ENCODE peak calls at places on chromosome X, in eight cellular contexts. Q, A, Y, L, R, C, O and I are unnamed samples.

GRCh38 chrX:116009871-116010710 is 160.5 kb upstream of the AGTR2 start:
- DNase-seq in Q (no peak), A (no peak), Y (no peak), L (no peak), R (no peak), C (no peak), O (no peak), I (no peak)

GRCh38 chrX:155997436-155997835 is at the start of gene IL9R:
- DNase-seq in Q (no peak), A (no peak), Y (no peak), L (no peak), R (no peak), C (no peak), O (no peak), I (no peak)

GRCh38 chrX:40581333-40581910 is 652 bp downstream of the ATP6AP2 start:
- DNase-seq in Q (peak; percentile 4), A (peak; percentile 24), Y (peak; percentile 68), L (no peak), R (no peak), C (no peak), O (no peak), I (peak; percentile 16)

GRCh38 chrX:41621236-41621651 is 67.5 kb upstream of the GPR34 start:
- DNase-seq in Q (peak; percentile 53), A (peak; percentile 52), Y (peak; percentile 17), L (no peak), R (no peak), C (no peak), O (no peak), I (no peak)

GRCh38 chrX:122269243-122269781 is 914.8 kb upstream of the GRIA3 start:
- DNase-seq in Q (peak; percentile 46), A (no peak), Y (peak; percentile 29), L (no peak), R (no peak), C (no peak), O (no peak), I (peak; percentile 1)

GRCh38 chrX:115679460-115679859 is 118.5 kb downstream of the PLS3 start:
- DNase-seq in Q (peak; percentile 28), A (peak; percentile 50), Y (peak; percentile 46), L (no peak), R (no peak), C (no peak), O (no peak), I (peak; percentile 41)

GRCh38 chrX:16796298-16796697 is 10.0 kb downstream of the TXLNG start:
- DNase-seq in Q (no peak), A (no peak), Y (no peak), L (no peak), R (no peak), C (no peak), O (no peak), I (no peak)

GRCh38 chrX:30961805-30962204 is 72.8 kb upstream of the TAB3 start:
- DNase-seq in Q (no peak), A (no peak), Y (no peak), L (no peak), R (no peak), C (no peak), O (no peak), I (no peak)

GRCh38 chrX:1442724-1443367 is 9.9 kb downstream of the ASMTL start:
- DNase-seq in Q (no peak), A (no peak), Y (no peak), L (peak; percentile 6), R (no peak), C (no peak), O (no peak), I (no peak)

GRCh38 chrX:38882894-38883620 is 81.8 kb downstream of the MID1IP1 start:
- DNase-seq in Q (peak; percentile 95), A (peak; percentile 41), Y (peak; percentile 94), L (peak; percentile 16), R (peak; percentile 71), C (no peak), O (no peak), I (peak; percentile 91)

GRCh38 chrX:40096395-40097091 is 1.2 kb downstream of the BCOR start:
- DNase-seq in Q (no peak), A (peak; percentile 57), Y (peak; percentile 47), L (peak; percentile 29), R (no peak), C (no peak), O (no peak), I (no peak)

GRCh38 chrX:89034679-89035078 is 287.7 kb downstream of the CPXCR1 start:
- DNase-seq in Q (no peak), A (no peak), Y (no peak), L (no peak), R (no peak), C (no peak), O (peak; percentile 35), I (no peak)

GRCh38 chrX:112211459-112211858 is 128.9 kb upstream of the TRPC5 start:
- DNase-seq in Q (peak; percentile 62), A (no peak), Y (no peak), L (no peak), R (no peak), C (no peak), O (no peak), I (no peak)

GRCh38 chrX:2237976-2238375 is 262.8 kb downstream of the DHRSX start:
- DNase-seq in Q (no peak), A (no peak), Y (no peak), L (no peak), R (no peak), C (no peak), O (no peak), I (no peak)

GRCh38 chrX:69503228-69503834 is 795 bp upstream of the NALF2 start:
- DNase-seq in Q (no peak), A (peak; percentile 54), Y (peak; percentile 18), L (no peak), R (no peak), C (no peak), O (no peak), I (no peak)

GRCh38 chrX:11755724-11756123 is 2.3 kb upstream of the MSL3 start:
- DNase-seq in Q (no peak), A (no peak), Y (no peak), L (no peak), R (no peak), C (no peak), O (no peak), I (no peak)

GRCh38 chrX:11754958-11755645 is 2.9 kb upstream of the MSL3 start:
- DNase-seq in Q (no peak), A (no peak), Y (no peak), L (no peak), R (no peak), C (no peak), O (no peak), I (no peak)

GRCh38 chrX:11757397-11757728 is 674 bp upstream of the MSL3 start:
- DNase-seq in Q (no peak), A (no peak), Y (peak; percentile 2), L (no peak), R (no peak), C (no peak), O (no peak), I (no peak)

GRCh38 chrX:11757729-11758399 is at the start of gene MSL3:
- DNase-seq in Q (peak; percentile 73), A (peak; percentile 78), Y (peak; percentile 70), L (peak; percentile 66), R (no peak), C (peak; percentile 35), O (no peak), I (peak; percentile 68)

DNA sequence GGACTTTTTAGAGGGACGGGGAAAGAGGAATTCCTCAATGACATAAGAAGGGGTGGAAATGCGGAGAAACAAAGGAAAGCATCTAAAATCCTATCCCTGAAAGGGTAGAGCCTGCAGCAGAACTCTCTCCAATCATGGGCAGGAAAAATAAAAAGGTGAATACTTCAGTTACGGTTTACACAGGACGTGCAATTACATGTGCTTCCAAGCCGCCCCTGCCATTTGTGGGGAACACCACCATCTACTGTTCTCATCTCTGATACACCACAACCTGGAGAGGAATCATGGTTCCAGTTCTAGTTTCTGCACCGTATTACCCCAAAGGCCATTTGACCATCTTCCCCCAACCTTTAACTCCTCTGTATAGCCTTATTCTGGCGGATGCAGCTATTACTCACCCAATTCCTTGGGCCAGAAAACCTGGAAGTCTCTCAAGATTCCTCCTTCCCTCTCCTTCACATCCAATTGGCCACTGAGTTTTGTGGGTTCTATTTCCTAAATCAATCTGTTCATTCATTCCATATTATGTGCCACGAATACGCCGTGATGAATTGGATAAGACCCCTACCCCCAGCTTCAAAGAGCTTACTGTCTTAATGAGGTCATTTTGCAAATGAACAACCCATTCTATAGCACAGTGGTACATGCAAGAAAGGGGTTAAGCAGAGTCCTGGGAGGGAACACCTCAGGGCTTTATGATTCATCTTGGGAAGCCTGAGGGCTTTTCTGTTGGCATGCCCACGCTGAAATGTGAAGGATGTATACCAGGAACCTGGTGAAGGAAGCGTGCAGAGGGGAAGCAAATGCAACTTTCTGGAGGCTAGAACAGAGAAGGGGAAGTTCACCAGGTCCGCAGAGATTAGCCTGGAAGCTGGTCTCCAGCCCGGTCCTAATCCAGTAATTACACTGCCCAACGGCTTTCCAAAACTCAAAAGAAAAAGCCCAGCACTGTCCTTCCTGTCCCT is 1.4 kb upstream of the MSL3 start:
- DNase-seq in Q (peak; percentile 27), A (no peak), Y (peak; percentile 24), L (no peak), R (no peak), C (no peak), O (no peak), I (peak; percentile 44)
- TF ChIP-seq CTCF in Q (no peak), A (no peak), Y (no peak), L (no peak), R (no peak), C (no peak), O (no peak), I (no peak)

GRCh38 chrX:70969635-70970481 is 39.0 kb upstream of the SLC7A3 start:
- DNase-seq in Q (no peak), A (no peak), Y (no peak), L (no peak), R (no peak), C (no peak), O (no peak), I (no peak)
- H3K4me3 ChIP-seq in Q (no peak overlapping the region), A (no peak overlapping the region), Y (no peak overlapping the region), L (no peak overlapping the region), R (no peak overlapping the region), C (no peak overlapping the region), O (no peak overlapping the region), I (no peak overlapping the region)

DNA sequence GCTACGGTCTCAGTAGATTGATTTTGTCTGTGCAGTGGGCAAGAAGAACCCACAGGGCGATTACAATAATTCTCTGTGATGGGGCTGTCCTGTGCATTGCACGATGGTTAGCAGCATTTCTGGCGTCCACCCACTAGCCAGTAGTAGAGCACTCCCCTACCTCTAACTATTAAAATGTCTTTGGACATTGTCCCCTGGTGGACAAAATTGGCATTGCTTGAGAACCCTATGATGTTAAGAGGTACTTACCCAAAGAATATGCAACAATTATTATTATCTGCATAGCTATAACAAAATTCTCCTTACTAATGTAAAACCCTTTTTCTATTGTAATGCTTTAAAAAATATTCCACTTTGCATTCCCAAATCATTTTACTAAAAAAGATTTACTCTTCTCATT is 109.5 kb upstream of the VCX3A start:
- DNase-seq in Q (no peak), A (no peak), Y (no peak), L (no peak), R (no peak), C (no peak), O (no peak), I (no peak)
- TF ChIP-seq CTCF in Q (no peak), A (no peak), Y (peak; percentile 7), L (no peak), R (peak; percentile 12), C (no peak), O (no peak), I (no peak)

GRCh38 chrX:130884627-130885026 is 18.4 kb downstream of the ENOX2 start:
- DNase-seq in Q (no peak), A (no peak), Y (no peak), L (no peak), R (no peak), C (no peak), O (no peak), I (no peak)
- H3K4me3 ChIP-seq in Q (no peak overlapping the region), A (no peak overlapping the region), Y (no peak overlapping the region), L (no peak overlapping the region), R (no peak overlapping the region), C (no peak overlapping the region), O (no peak overlapping the region), I (no peak overlapping the region)